ENCODE peak calls at places on chromosomes 16 and 17, in ten cellular contexts. A is endothelial cell of umbilical vein, M is prostate gland, V is choroid plexus epithelial cell, P is cardiac muscle cell, T is brain microvascular endothelial cell, C is psoas muscle, E is PC-3, F is DND-41, Z is HFF-Myc. G is an unnamed sample.

GRCh38 chr17:41382396-41382795 is 290 bp upstream of the KRT34 start:
- DNase-seq in V (peak; percentile 42), E (no peak), A (no peak), P (no peak), Z (no peak), F (no peak), T (no peak), C (no peak), M (no peak), G (no peak)

GRCh38 chr16:87375426-87376135 is 8.0 kb downstream of the FBXO31 start:
- DNase-seq in A (peak; percentile 92), Z (no peak), V (peak; percentile 60), P (no peak), M (no peak), C (peak; percentile 75), E (no peak), T (no peak), F (no peak), G (no peak)

GRCh38 chr16:56916571-56917403 is 15.2 kb upstream of the HERPUD1 start:
- DNase-seq in T (no peak), V (no peak), P (no peak), C (no peak), Z (no peak), F (no peak), A (no peak), M (peak; percentile 63), E (no peak), G (no peak)

GRCh38 chr17:79171152-79171551 is 96.5 kb downstream of the ENGASE start:
- DNase-seq in A (no peak), M (no peak), C (no peak), Z (peak; percentile 26), P (no peak), F (no peak), T (no peak), V (no peak), E (no peak), G (no peak)

GRCh38 chr17:83186226-83186625 is 106.8 kb downstream of the METRNL start:
- DNase-seq in F (peak; percentile 7), M (no peak), A (peak; percentile 84), T (no peak), E (no peak), P (peak; percentile 29), V (no peak), Z (no peak), C (peak; percentile 24), G (no peak)

GRCh38 chr16:67935096-67935401 is 1.6 kb downstream of the PSMB10 start:
- DNase-seq in Z (no peak), A (no peak), P (no peak), E (peak; percentile 12), V (no peak), M (no peak), C (no peak), F (no peak), T (no peak), G (no peak)

GRCh38 chr17:39677581-39678339 is 9.5 kb downstream of the PNMT start:
- DNase-seq in Z (no peak), M (no peak), F (no peak), V (no peak), E (no peak), T (no peak), P (no peak), A (no peak), C (peak; percentile 91), G (no peak)

GRCh38 chr17:8072727-8073461 is 14.6 kb downstream of the ALOX12B start:
- DNase-seq in V (no peak), F (no peak), E (no peak), A (no peak), M (no peak), C (no peak), T (no peak), P (no peak), Z (no peak), G (peak; percentile 38)

GRCh38 chr17:79752175-79752574 is 21.4 kb downstream of the ENPP7 start:
- DNase-seq in E (peak; percentile 27), F (no peak), Z (no peak), M (no peak), T (no peak), P (no peak), V (no peak), C (no peak), A (no peak), G (no peak)

DNA sequence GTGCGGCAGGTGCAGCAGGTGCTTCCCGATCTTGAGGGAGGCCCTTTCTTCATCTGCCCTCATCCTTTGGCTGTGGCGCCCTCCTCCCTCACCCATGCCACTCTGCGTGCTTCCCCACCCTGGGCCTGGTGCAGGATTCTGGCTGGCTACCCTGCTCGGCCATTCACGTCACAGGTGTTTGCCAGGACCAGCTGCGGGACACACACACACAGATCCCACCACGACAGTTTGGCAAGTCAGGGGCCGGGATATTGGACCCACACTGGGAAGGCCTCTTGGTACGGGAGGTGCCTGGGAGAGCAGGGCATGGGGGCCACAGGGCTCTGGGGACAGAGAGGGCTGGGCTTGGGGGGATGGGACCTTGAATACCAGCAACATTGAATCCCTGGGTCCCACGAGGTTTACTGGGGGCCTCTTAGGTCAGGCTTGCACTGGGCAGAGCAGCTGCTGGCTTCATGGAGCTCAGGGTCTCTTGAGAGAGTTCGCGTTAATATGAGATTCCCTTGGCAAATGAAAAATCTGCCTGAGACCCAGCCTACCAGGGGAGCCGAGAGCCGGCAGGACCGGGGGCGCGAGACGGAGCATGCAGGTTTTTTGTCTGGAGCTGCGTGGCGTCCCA is 15.1 kb downstream of the ADCY7 start:
- DNase-seq in M (no peak), Z (no peak), T (no peak), V (no peak), P (no peak), E (no peak), F (no peak), C (peak; percentile 35), A (no peak), G (no peak)
- H3K4me3 ChIP-seq in M (no peak overlapping the region), Z (no peak overlapping the region), T (no peak overlapping the region), V (no peak overlapping the region), P (no peak overlapping the region), E (no peak overlapping the region), F (no peak overlapping the region), C (no peak overlapping the region), A (no peak overlapping the region), G (peak overlapping the region; percentile 56)

DNA sequence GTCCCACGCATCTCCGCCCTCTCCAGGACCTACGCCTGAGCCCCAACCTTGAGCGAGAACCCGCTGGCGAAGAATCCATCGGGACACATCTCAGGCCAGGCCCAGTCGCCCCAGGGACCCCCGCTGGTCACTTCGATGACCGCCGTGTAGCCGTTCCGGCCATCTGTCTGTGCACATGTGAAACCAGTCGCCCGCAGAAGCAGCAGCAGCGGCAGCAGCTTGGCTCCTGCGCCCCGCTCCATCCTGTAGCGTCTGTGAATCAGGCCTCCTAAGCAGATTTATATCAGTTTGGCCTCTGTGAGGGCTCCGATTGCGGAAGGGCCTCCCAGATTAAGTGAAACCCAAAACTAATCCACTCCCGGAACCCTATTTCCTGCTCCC is at the start of gene VMO1:
- DNase-seq in P (peak; percentile 44), Z (no peak), F (no peak), V (no peak), C (peak; percentile 61), A (no peak), E (peak; percentile 32), T (peak; percentile 7), M (no peak), G (no peak)
- H3K4me3 ChIP-seq in P (no peak within 1 kb of the TSS), Z (no peak within 1 kb of the TSS), F (no peak within 1 kb of the TSS), V (peak within 1 kb of the TSS; percentile 12), C (peak within 1 kb of the TSS; percentile 52), A (no peak within 1 kb of the TSS), E (peak within 1 kb of the TSS; percentile 39), T (peak within 1 kb of the TSS; percentile 15), M (peak within 1 kb of the TSS; percentile 3), G (no peak within 1 kb of the TSS)

DNA sequence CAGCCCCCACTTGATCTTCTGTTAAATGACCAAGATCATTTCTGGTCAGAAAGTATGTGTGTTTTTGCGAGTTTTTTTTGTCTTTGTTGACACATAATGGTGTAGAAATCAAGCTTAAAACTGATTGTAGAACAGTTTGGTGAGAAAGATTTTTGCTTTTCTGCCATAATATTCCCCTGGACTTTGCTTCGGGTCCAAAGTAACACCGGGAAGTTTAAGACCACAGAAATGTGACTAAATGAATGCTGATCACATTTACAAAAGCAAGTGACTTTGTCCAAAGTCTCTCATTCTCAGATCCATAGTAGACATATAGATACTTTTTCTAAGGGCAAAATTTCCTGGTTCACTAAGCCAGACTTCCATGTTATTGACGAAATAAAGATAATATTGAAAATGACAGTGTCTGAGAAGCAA is 2.6 kb downstream of the FAM20A start:
- DNase-seq in Z (no peak), E (no peak), P (no peak), C (no peak), V (no peak), F (no peak), T (no peak), M (no peak), A (no peak), G (no peak)
- H3K4me3 ChIP-seq in Z (peak overlapping the region; percentile 52), E (no peak overlapping the region), P (no peak overlapping the region), C (peak overlapping the region; percentile 73), V (no peak overlapping the region), F (no peak overlapping the region), T (no peak overlapping the region), M (no peak overlapping the region), A (no peak overlapping the region), G (no peak overlapping the region)

GRCh38 chr17:1231456-1231855 is 38.8 kb upstream of the BHLHA9 start:
- DNase-seq in A (no peak), M (no peak), F (no peak), V (no peak), Z (no peak), E (no peak), T (no peak), C (no peak), P (peak; percentile 28), G (no peak)

GRCh38 chr17:1228752-1229353 is 41.4 kb upstream of the BHLHA9 start:
- DNase-seq in T (no peak), A (no peak), E (no peak), Z (no peak), P (no peak), M (no peak), F (no peak), C (no peak), V (no peak), G (peak; percentile 28)

GRCh38 chr17:1227917-1228751 is 42.1 kb upstream of the BHLHA9 start:
- DNase-seq in C (peak; percentile 73), E (no peak), P (peak; percentile 9), Z (no peak), A (no peak), T (no peak), M (no peak), V (peak; percentile 9), F (no peak), G (no peak)

GRCh38 chr17:1229354-1229890 is 40.8 kb upstream of the BHLHA9 start:
- DNase-seq in C (peak; percentile 81), A (no peak), V (peak; percentile 10), T (peak; percentile 6), F (no peak), E (no peak), Z (no peak), M (no peak), P (peak; percentile 13), G (peak; percentile 46)

DNA sequence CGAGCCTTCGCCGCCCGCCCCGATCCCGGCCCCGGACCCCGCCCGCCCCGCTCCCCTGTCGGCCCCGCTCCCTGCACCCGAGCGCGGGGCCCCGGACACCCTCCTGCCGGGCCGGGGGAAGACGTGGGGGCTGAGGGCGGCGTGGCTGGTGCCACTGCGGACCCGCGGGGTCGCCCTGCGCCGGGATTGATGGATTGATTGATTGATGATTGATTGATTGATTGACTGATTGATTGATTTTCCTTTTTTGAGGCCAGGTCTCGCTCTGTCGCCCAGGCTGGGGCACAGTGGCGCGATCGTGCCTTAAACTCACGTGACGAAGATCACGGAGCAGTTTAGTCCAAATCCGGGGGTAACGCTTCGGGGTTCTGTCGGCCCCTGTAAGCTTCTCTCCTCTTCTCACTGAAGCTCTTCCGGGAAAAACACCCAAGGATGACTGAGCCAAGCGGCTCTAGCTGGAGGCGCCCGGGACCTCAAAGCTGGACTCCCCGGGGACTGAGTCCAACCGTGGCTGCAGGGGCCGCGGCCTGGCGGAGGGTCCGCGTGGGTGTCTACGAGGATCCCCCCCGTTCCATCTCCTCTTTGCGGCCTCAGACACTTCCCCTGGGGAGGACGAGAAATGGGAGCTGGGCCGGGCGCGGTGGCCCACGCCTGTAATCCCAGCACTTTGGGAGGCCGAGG is 40.2 kb upstream of the BHLHA9 start:
- DNase-seq in F (no peak), M (no peak), A (no peak), Z (no peak), T (no peak), C (no peak), V (no peak), P (no peak), E (no peak), G (no peak)
- H3K4me3 ChIP-seq in F (no peak overlapping the region), M (peak overlapping the region; percentile 47), A (no peak overlapping the region), Z (no peak overlapping the region), T (no peak overlapping the region), C (peak overlapping the region; percentile 60), V (no peak overlapping the region), P (peak overlapping the region; percentile 43), E (no peak overlapping the region), G (no peak overlapping the region)

G was measured in naive thymus-derived CD4-positive, alpha-beta T cell.